ENCODE peak calls at places on chromosomes 16 and 17, in eight cellular contexts. One of them, this sample, is unnamed. For H3K4me1, the result is how much of the 10 kb centered on the place peaks cover.

GRCh38 chr16:66036775-66037715 is 329.4 kb upstream of the CDH5 start:
- DNase-seq in thoracic aorta: no peak
- DNase-seq in neural progenitor cell: no peak
- DNase-seq in uterus: no peak
- DNase-seq in tibial nerve: peak
- DNase-seq in heart right ventricle: no peak
- DNase-seq in GM23338: no peak
- DNase-seq in mucosa of descending colon: no peak
- DNase-seq in this sample: no peak

GRCh38 chr16:3965306-3965705 is 84.8 kb upstream of the CREBBP start:
- DNase-seq in thoracic aorta: no peak
- DNase-seq in neural progenitor cell: no peak
- DNase-seq in uterus: no peak
- DNase-seq in tibial nerve: no peak
- DNase-seq in heart right ventricle: no peak
- DNase-seq in GM23338: no peak
- DNase-seq in mucosa of descending colon: no peak
- DNase-seq in this sample: no peak

GRCh38 chr16:70428178-70428998 is 10.5 kb downstream of the ST3GAL2 start:
- DNase-seq in thoracic aorta: peak
- DNase-seq in neural progenitor cell: peak
- DNase-seq in uterus: peak
- DNase-seq in tibial nerve: peak
- DNase-seq in heart right ventricle: peak
- DNase-seq in GM23338: peak
- DNase-seq in mucosa of descending colon: peak
- DNase-seq in this sample: peak

GRCh38 chr16:66188786-66189725 is 177.4 kb upstream of the CDH5 start:
- DNase-seq in thoracic aorta: no peak
- DNase-seq in neural progenitor cell: peak
- DNase-seq in uterus: peak
- DNase-seq in tibial nerve: peak
- DNase-seq in heart right ventricle: peak
- DNase-seq in GM23338: no peak
- DNase-seq in mucosa of descending colon: no peak
- DNase-seq in this sample: no peak

GRCh38 chr16:67993207-67994036 is 5.9 kb downstream of the DPEP2 start:
- DNase-seq in thoracic aorta: peak
- DNase-seq in neural progenitor cell: peak
- DNase-seq in uterus: peak
- DNase-seq in tibial nerve: peak
- DNase-seq in heart right ventricle: peak
- DNase-seq in GM23338: peak
- DNase-seq in mucosa of descending colon: peak
- DNase-seq in this sample: peak

GRCh38 chr17:54085020-54085419 is 262.3 kb downstream of the KIF2B start:
- DNase-seq in thoracic aorta: no peak
- DNase-seq in neural progenitor cell: no peak
- DNase-seq in uterus: no peak
- DNase-seq in tibial nerve: no peak
- DNase-seq in heart right ventricle: no peak
- DNase-seq in GM23338: no peak
- DNase-seq in mucosa of descending colon: no peak
- DNase-seq in this sample: no peak

GRCh38 chr17:72985882-72986720 is 106.4 kb downstream of the SLC39A11 start:
- DNase-seq in thoracic aorta: peak
- DNase-seq in neural progenitor cell: peak
- DNase-seq in uterus: peak
- DNase-seq in tibial nerve: peak
- DNase-seq in heart right ventricle: peak
- DNase-seq in GM23338: peak
- DNase-seq in mucosa of descending colon: peak
- DNase-seq in this sample: peak

GRCh38 chr16:50308237-50308965 is 42.0 kb downstream of the ADCY7 start:
- DNase-seq in thoracic aorta: no peak
- DNase-seq in neural progenitor cell: no peak
- DNase-seq in uterus: no peak
- DNase-seq in tibial nerve: no peak
- DNase-seq in heart right ventricle: no peak
- DNase-seq in GM23338: no peak
- DNase-seq in mucosa of descending colon: peak
- DNase-seq in this sample: no peak

GRCh38 chr17:21119247-21119944 is 7.4 kb upstream of the DHRS7B start:
- DNase-seq in thoracic aorta: peak
- DNase-seq in neural progenitor cell: peak
- DNase-seq in uterus: peak
- DNase-seq in tibial nerve: peak
- DNase-seq in heart right ventricle: peak
- DNase-seq in GM23338: peak
- DNase-seq in mucosa of descending colon: peak
- DNase-seq in this sample: peak

GRCh38 chr16:12679660-12680272 is 123.9 kb downstream of the CPPED1 start:
- DNase-seq in thoracic aorta: no peak
- DNase-seq in neural progenitor cell: no peak
- DNase-seq in uterus: no peak
- DNase-seq in tibial nerve: no peak
- DNase-seq in heart right ventricle: no peak
- DNase-seq in GM23338: peak
- DNase-seq in mucosa of descending colon: no peak
- DNase-seq in this sample: no peak

GRCh38 chr17:80169784-80170500 is at the start of gene CARD14:
- DNase-seq in thoracic aorta: no peak
- DNase-seq in neural progenitor cell: no peak
- DNase-seq in uterus: no peak
- DNase-seq in tibial nerve: no peak
- DNase-seq in heart right ventricle: no peak
- DNase-seq in GM23338: no peak
- DNase-seq in mucosa of descending colon: peak
- DNase-seq in this sample: no peak

GRCh38 chr17:56320443-56320842 is 167.2 kb downstream of the ANKFN1 start:
- DNase-seq in thoracic aorta: no peak
- DNase-seq in neural progenitor cell: peak
- DNase-seq in uterus: no peak
- DNase-seq in tibial nerve: no peak
- DNase-seq in heart right ventricle: no peak
- DNase-seq in GM23338: peak
- DNase-seq in mucosa of descending colon: no peak
- DNase-seq in this sample: no peak

GRCh38 chr17:17672453-17673368 is 8.5 kb upstream of the RAI1 start:
- DNase-seq in thoracic aorta: no peak
- DNase-seq in neural progenitor cell: no peak
- DNase-seq in uterus: no peak
- DNase-seq in tibial nerve: no peak
- DNase-seq in heart right ventricle: no peak
- DNase-seq in GM23338: no peak
- DNase-seq in mucosa of descending colon: no peak
- DNase-seq in this sample: no peak

DNA sequence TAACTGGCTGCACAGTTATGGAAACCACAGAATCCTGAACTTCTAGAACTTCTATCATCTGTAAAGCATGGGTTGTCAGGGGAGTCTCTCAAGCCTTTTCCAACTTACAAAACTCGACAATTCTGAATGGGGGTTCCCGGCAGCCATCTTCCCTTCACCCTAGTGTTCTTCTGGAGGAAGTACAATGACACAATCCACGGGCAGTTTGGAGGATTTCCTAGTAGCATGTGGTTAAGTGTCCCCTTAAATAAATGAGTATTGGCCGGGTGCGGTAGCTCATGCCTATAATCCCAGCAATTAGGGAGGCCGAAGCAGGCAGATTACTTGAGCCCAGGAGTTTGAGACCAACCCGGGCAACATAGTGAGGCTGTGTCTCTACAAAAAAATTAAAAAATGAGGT is 2.1 kb downstream of the SLC16A6 start:
- DNase-seq in thoracic aorta: no peak
- DNase-seq in neural progenitor cell: peak
- DNase-seq in uterus: no peak
- DNase-seq in tibial nerve: no peak
- DNase-seq in heart right ventricle: no peak
- DNase-seq in GM23338: peak
- DNase-seq in mucosa of descending colon: no peak
- DNase-seq in this sample: no peak
- TF ChIP-seq CTCF in thoracic aorta: no peak
- TF ChIP-seq CTCF in neural progenitor cell: peak
- TF ChIP-seq CTCF in uterus: no peak
- TF ChIP-seq CTCF in tibial nerve: no peak
- TF ChIP-seq CTCF in heart right ventricle: no peak
- TF ChIP-seq CTCF in GM23338: no peak
- TF ChIP-seq CTCF in mucosa of descending colon: no peak
- TF ChIP-seq CTCF in this sample: no peak

GRCh38 chr17:27354491-27355081 is 60.7 kb downstream of the WSB1 start:
- DNase-seq in thoracic aorta: no peak
- DNase-seq in neural progenitor cell: no peak
- DNase-seq in uterus: no peak
- DNase-seq in tibial nerve: no peak
- DNase-seq in heart right ventricle: no peak
- DNase-seq in GM23338: no peak
- DNase-seq in mucosa of descending colon: no peak
- DNase-seq in this sample: no peak
- H3K4me3 ChIP-seq in thoracic aorta: peak
- H3K4me3 ChIP-seq in neural progenitor cell: no peak
- H3K4me3 ChIP-seq in uterus: peak
- H3K4me3 ChIP-seq in tibial nerve: peak
- H3K4me3 ChIP-seq in heart right ventricle: no peak
- H3K4me3 ChIP-seq in GM23338: peak
- H3K4me3 ChIP-seq in mucosa of descending colon: no peak
- H3K4me3 ChIP-seq in this sample: peak

GRCh38 chr17:50274142-50274944 is at the start of gene TMEM92:
- DNase-seq in thoracic aorta: no peak
- DNase-seq in neural progenitor cell: peak
- DNase-seq in uterus: peak
- DNase-seq in tibial nerve: no peak
- DNase-seq in heart right ventricle: no peak
- DNase-seq in GM23338: peak
- DNase-seq in mucosa of descending colon: peak
- DNase-seq in this sample: peak

GRCh38 chr17:50275279-50275678 is 1.0 kb downstream of the TMEM92 start:
- DNase-seq in thoracic aorta: no peak
- DNase-seq in neural progenitor cell: no peak
- DNase-seq in uterus: no peak
- DNase-seq in tibial nerve: no peak
- DNase-seq in heart right ventricle: no peak
- DNase-seq in GM23338: no peak
- DNase-seq in mucosa of descending colon: no peak
- DNase-seq in this sample: no peak

GRCh38 chr17:50273654-50274040 is 619 bp upstream of the TMEM92 start:
- DNase-seq in thoracic aorta: no peak
- DNase-seq in neural progenitor cell: no peak
- DNase-seq in uterus: peak
- DNase-seq in tibial nerve: no peak
- DNase-seq in heart right ventricle: no peak
- DNase-seq in GM23338: no peak
- DNase-seq in mucosa of descending colon: no peak
- DNase-seq in this sample: no peak

GRCh38 chr17:50276588-50277356 is 2.5 kb downstream of the TMEM92 start:
- DNase-seq in thoracic aorta: no peak
- DNase-seq in neural progenitor cell: no peak
- DNase-seq in uterus: no peak
- DNase-seq in tibial nerve: no peak
- DNase-seq in heart right ventricle: no peak
- DNase-seq in GM23338: peak
- DNase-seq in mucosa of descending colon: peak
- DNase-seq in this sample: no peak

GRCh38 chr17:50274945-50275221 is 617 bp downstream of the TMEM92 start:
- DNase-seq in thoracic aorta: no peak
- DNase-seq in neural progenitor cell: no peak
- DNase-seq in uterus: no peak
- DNase-seq in tibial nerve: no peak
- DNase-seq in heart right ventricle: no peak
- DNase-seq in GM23338: no peak
- DNase-seq in mucosa of descending colon: no peak
- DNase-seq in this sample: no peak
- H3K4me1 ChIP-seq in thoracic aorta: under half
- H3K4me1 ChIP-seq in neural progenitor cell: under half
- H3K4me1 ChIP-seq in uterus: under half
- H3K4me1 ChIP-seq in tibial nerve: under half
- H3K4me1 ChIP-seq in heart right ventricle: under half
- H3K4me1 ChIP-seq in GM23338: half or more
- H3K4me1 ChIP-seq in mucosa of descending colon: under half
- H3K4me1 ChIP-seq in this sample: under half

GRCh38 chr16:79599256-79599836 is 1.2 kb downstream of the MAF start:
- DNase-seq in thoracic aorta: no peak
- DNase-seq in neural progenitor cell: peak
- DNase-seq in uterus: no peak
- DNase-seq in tibial nerve: no peak
- DNase-seq in heart right ventricle: peak
- DNase-seq in GM23338: peak
- DNase-seq in mucosa of descending colon: peak
- DNase-seq in this sample: peak

GRCh38 chr16:79598341-79599181 is 2.0 kb downstream of the MAF start:
- DNase-seq in thoracic aorta: peak
- DNase-seq in neural progenitor cell: peak
- DNase-seq in uterus: peak
- DNase-seq in tibial nerve: peak
- DNase-seq in heart right ventricle: peak
- DNase-seq in GM23338: peak
- DNase-seq in mucosa of descending colon: peak
- DNase-seq in this sample: peak

GRCh38 chr16:79600636-79601091 is at the start of gene MAF:
- DNase-seq in thoracic aorta: peak
- DNase-seq in neural progenitor cell: peak
- DNase-seq in uterus: peak
- DNase-seq in tibial nerve: peak
- DNase-seq in heart right ventricle: peak
- DNase-seq in GM23338: peak
- DNase-seq in mucosa of descending colon: peak
- DNase-seq in this sample: peak

GRCh38 chr16:79601092-79601977 is 798 bp upstream of the MAF start:
- DNase-seq in thoracic aorta: no peak
- DNase-seq in neural progenitor cell: peak
- DNase-seq in uterus: peak
- DNase-seq in tibial nerve: no peak
- DNase-seq in heart right ventricle: peak
- DNase-seq in GM23338: peak
- DNase-seq in mucosa of descending colon: peak
- DNase-seq in this sample: peak

GRCh38 chr16:79599837-79600635 is 501 bp downstream of the MAF start:
- DNase-seq in thoracic aorta: no peak
- DNase-seq in neural progenitor cell: peak
- DNase-seq in uterus: peak
- DNase-seq in tibial nerve: no peak
- DNase-seq in heart right ventricle: peak
- DNase-seq in GM23338: peak
- DNase-seq in mucosa of descending colon: peak
- DNase-seq in this sample: peak
- TF ChIP-seq CTCF in thoracic aorta: no peak
- TF ChIP-seq CTCF in neural progenitor cell: no peak
- TF ChIP-seq CTCF in uterus: no peak
- TF ChIP-seq CTCF in tibial nerve: no peak
- TF ChIP-seq CTCF in heart right ventricle: no peak
- TF ChIP-seq CTCF in GM23338: no peak
- TF ChIP-seq CTCF in mucosa of descending colon: no peak
- TF ChIP-seq CTCF in this sample: no peak

GRCh38 chr17:44797809-44798208 is 32.3 kb downstream of the GJC1 start:
- DNase-seq in thoracic aorta: no peak
- DNase-seq in neural progenitor cell: no peak
- DNase-seq in uterus: peak
- DNase-seq in tibial nerve: no peak
- DNase-seq in heart right ventricle: no peak
- DNase-seq in GM23338: no peak
- DNase-seq in mucosa of descending colon: no peak
- DNase-seq in this sample: no peak
- H3K4me3 ChIP-seq in thoracic aorta: peak
- H3K4me3 ChIP-seq in neural progenitor cell: no peak
- H3K4me3 ChIP-seq in uterus: peak
- H3K4me3 ChIP-seq in tibial nerve: no peak
- H3K4me3 ChIP-seq in heart right ventricle: no peak
- H3K4me3 ChIP-seq in GM23338: no peak
- H3K4me3 ChIP-seq in mucosa of descending colon: no peak
- H3K4me3 ChIP-seq in this sample: no peak